ENCODE peak calls at places on chromosomes 4 and X, in nine cellular contexts. J, R, E, Y, U, A, G, W and F are unnamed samples.

GRCh38 chrX:35104626-35105025 is 162.0 kb downstream of the FAM47B start:
- DNase-seq in G (no peak), W (no peak), U (no peak), Y (peak; percentile 3), A (no peak), J (no peak), E (no peak), R (no peak), F (no peak)

GRCh38 chrX:97844943-97845342 is 961.2 kb downstream of the RPA4 start:
- DNase-seq in W (no peak), G (no peak), Y (no peak), E (no peak), R (no peak), U (no peak), A (no peak), J (no peak), F (no peak)

GRCh38 chrX:135973025-135973547 is 702 bp downstream of the MMGT1 start:
- DNase-seq in A (no peak), E (no peak), G (no peak), R (no peak), J (no peak), W (peak; percentile 21), Y (peak; percentile 35), U (no peak), F (no peak)

GRCh38 chr4:72974694-72975487 is 94.6 kb downstream of the COX18 start:
- DNase-seq in J (no peak), U (no peak), Y (peak; percentile 36), E (no peak), R (no peak), A (no peak), G (no peak), W (peak; percentile 33), F (peak; percentile 21)

GRCh38 chrX:42027367-42028025 is 104.1 kb upstream of the CASK start:
- DNase-seq in Y (no peak), U (no peak), A (no peak), G (no peak), E (no peak), W (no peak), J (no peak), R (no peak), F (no peak)

GRCh38 chr4:6104541-6105130 is 86.4 kb upstream of the C4orf50 start:
- DNase-seq in Y (no peak), J (no peak), G (no peak), A (no peak), R (no peak), E (peak; percentile 54), W (no peak), U (no peak), F (peak; percentile 31)

GRCh38 chrX:44104699-44105098 is 131.5 kb upstream of the NDP start:
- DNase-seq in W (no peak), A (no peak), Y (no peak), R (no peak), G (no peak), U (no peak), E (no peak), J (no peak), F (no peak)

GRCh38 chr4:8095956-8096689 is 62.5 kb downstream of the ABLIM2 start:
- DNase-seq in J (no peak), W (no peak), E (no peak), Y (no peak), R (no peak), G (no peak), A (no peak), U (no peak), F (no peak)

GRCh38 chrX:70476934-70477733 is 32.5 kb downstream of the DLG3 start:
- DNase-seq in U (no peak), W (peak; percentile 60), Y (peak; percentile 67), E (no peak), A (no peak), J (peak; percentile 33), R (peak; percentile 82), G (no peak), F (peak; percentile 59)

GRCh38 chr4:127920521-127920920 is 39.8 kb downstream of the PLK4 start:
- DNase-seq in G (no peak), U (no peak), J (no peak), E (no peak), A (no peak), W (no peak), Y (no peak), R (no peak), F (no peak)

GRCh38 chrX:16786791-16787735 is 797 bp downstream of the TXLNG start:
- DNase-seq in J (no peak), A (peak; percentile 19), R (peak; percentile 71), U (peak; percentile 70), G (no peak), E (peak; percentile 63), W (no peak), Y (peak; percentile 61), F (no peak)

GRCh38 chrX:44958480-44958879 is 85.5 kb downstream of the KDM6A start:
- DNase-seq in E (no peak), G (no peak), W (no peak), U (no peak), Y (no peak), R (no peak), J (no peak), A (no peak), F (no peak)

GRCh38 chr4:134024251-134024650 is 177.3 kb downstream of the PABPC4L start:
- DNase-seq in U (no peak), A (no peak), Y (no peak), G (no peak), W (no peak), E (no peak), R (no peak), J (no peak), F (peak; percentile 82)

GRCh38 chr4:80361329-80361900 is 25.9 kb downstream of the CFAP299 start:
- DNase-seq in J (no peak), R (no peak), W (peak; percentile 57), U (no peak), G (no peak), Y (peak; percentile 48), E (no peak), A (no peak), F (peak; percentile 31)

GRCh38 chr4:140113653-140114052 is 40.3 kb downstream of the MAML3 start:
- DNase-seq in G (no peak), R (no peak), W (no peak), E (no peak), U (no peak), J (no peak), Y (no peak), A (no peak), F (no peak)

GRCh38 chr4:83599183-83599582 is 63.3 kb downstream of the GPAT3 start:
- DNase-seq in U (no peak), W (peak; percentile 75), E (no peak), R (peak; percentile 51), G (no peak), Y (peak; percentile 18), A (no peak), J (no peak), F (peak; percentile 69)

GRCh38 chrX:74534569-74535038 is 79.8 kb downstream of the RLIM start:
- DNase-seq in U (no peak), J (no peak), R (no peak), E (no peak), W (peak; percentile 45), G (no peak), Y (peak; percentile 58), A (no peak), F (peak; percentile 21)

GRCh38 chrX:2243913-2244460 is 256.8 kb downstream of the DHRSX start:
- DNase-seq in W (no peak), J (peak; percentile 20), G (no peak), R (no peak), A (no peak), E (no peak), U (no peak), Y (peak; percentile 79), F (no peak)

GRCh38 chrX:129980043-129980442 is 2.4 kb upstream of the BCORL1 start:
- DNase-seq in R (peak; percentile 61), G (no peak), W (no peak), U (peak; percentile 66), J (peak; percentile 52), Y (peak; percentile 33), A (peak; percentile 48), E (peak; percentile 58), F (no peak)

GRCh38 chrX:96433409-96434122 is 251.1 kb upstream of the DIAPH2 start:
- DNase-seq in J (no peak), E (no peak), Y (no peak), W (peak; percentile 2), A (no peak), U (no peak), R (no peak), G (no peak), F (no peak)

GRCh38 chrX:39953879-39954278 is 143.9 kb downstream of the BCOR start:
- DNase-seq in G (no peak), U (peak; percentile 71), Y (peak; percentile 54), R (no peak), W (peak; percentile 76), E (no peak), J (peak; percentile 86), A (no peak), F (no peak)

GRCh38 chr4:173182403-173182802 is 13.8 kb downstream of the GALNT7 start:
- DNase-seq in E (no peak), A (no peak), W (peak; percentile 76), G (no peak), Y (peak; percentile 76), R (no peak), J (no peak), U (no peak), F (no peak)

GRCh38 chr4:77010841-77011354 is 61.3 kb downstream of the SEPTIN11 start:
- DNase-seq in R (no peak), G (no peak), Y (peak; percentile 75), E (no peak), A (no peak), W (peak; percentile 77), J (no peak), U (no peak), F (no peak)

GRCh38 chr4:129428454-129428853 is 332.5 kb downstream of the C4orf33 start:
- DNase-seq in E (no peak), U (no peak), R (no peak), A (no peak), W (no peak), Y (no peak), J (no peak), G (no peak), F (no peak)

GRCh38 chrX:39327255-39327654 is 526.0 kb downstream of the MID1IP1 start:
- DNase-seq in W (no peak), R (no peak), E (no peak), U (no peak), J (no peak), A (peak; percentile 14), Y (no peak), G (no peak), F (no peak)

GRCh38 chr4:7966281-7967062 is 26.8 kb upstream of the AFAP1 start:
- DNase-seq in A (no peak), U (no peak), W (no peak), E (no peak), R (no peak), Y (no peak), G (no peak), J (no peak), F (no peak)

GRCh38 chrX:113892401-113892800 is 691.5 kb upstream of the HTR2C start:
- DNase-seq in A (no peak), W (peak; percentile 29), G (no peak), E (no peak), U (no peak), J (no peak), R (no peak), Y (no peak), F (no peak)

GRCh38 chr4:3244747-3245146 is 4.2 kb upstream of the MSANTD1 start:
- DNase-seq in W (no peak), R (no peak), U (no peak), Y (no peak), A (no peak), G (no peak), E (no peak), J (no peak), F (no peak)